ENCODE peak calls at places on chromosomes 1 and 21, in seven cellular contexts. V is IMR-90; U is effector memory CD4-positive, alpha-beta T cell; Q is gastrocnemius medialis; G is neural progenitor cell; F is left lung; I is breast epithelium. S is an unnamed sample.

GRCh38 chr1:23018661-23019093 is 591 bp upstream of the KDM1A start:
- DNase-seq in V (no peak), G (peak; percentile 29), Q (no peak), I (no peak), U (no peak), F (no peak), S (no peak)

GRCh38 chr1:60920561-60920960 is 161.8 kb upstream of the NFIA start:
- DNase-seq in Q (no peak), U (no peak), G (peak; percentile 52), I (no peak), V (no peak), F (no peak), S (no peak)

GRCh38 chr1:203839081-203839480 is 22.3 kb upstream of the SNRPE start:
- DNase-seq in Q (no peak), V (peak; percentile 76), F (no peak), G (no peak), I (no peak), U (no peak), S (no peak)

GRCh38 chr21:43287974-43288755 is 119.4 kb downstream of the CRYAA start:
- DNase-seq in F (no peak), V (no peak), U (no peak), Q (no peak), I (no peak), G (no peak), S (no peak)

GRCh38 chr21:29678616-29679015 is 261.2 kb downstream of the GRIK1 start:
- DNase-seq in U (no peak), Q (no peak), G (no peak), F (no peak), I (no peak), V (no peak), S (no peak)

GRCh38 chr1:164637461-164638375 is 78.7 kb downstream of the PBX1 start:
- DNase-seq in F (no peak), U (no peak), V (peak; percentile 84), Q (peak; percentile 48), G (no peak), I (no peak), S (peak; percentile 51)

GRCh38 chr21:33075128-33075527 is 5.2 kb downstream of the OLIG1 start:
- DNase-seq in U (no peak), V (no peak), G (peak; percentile 85), I (no peak), Q (no peak), F (no peak), S (no peak)

GRCh38 chr21:35028451-35028757 is 20.7 kb downstream of the RUNX1 start:
- DNase-seq in G (no peak), U (no peak), V (no peak), I (no peak), F (no peak), Q (no peak), S (no peak)

GRCh38 chr1:193767891-193768290 is 581.5 kb upstream of the B3GALT2 start:
- DNase-seq in Q (no peak), V (no peak), U (no peak), F (no peak), I (no peak), G (no peak), S (no peak)

GRCh38 chr1:50279622-50280320 is 143.5 kb downstream of the DMRTA2 start:
- DNase-seq in U (no peak), Q (no peak), I (no peak), V (peak; percentile 1), G (peak; percentile 31), F (no peak), S (no peak)

GRCh38 chr1:92376345-92376744 is 77.5 kb downstream of the RPAP2 start:
- DNase-seq in G (no peak), V (no peak), U (no peak), Q (no peak), I (no peak), F (no peak), S (no peak)

GRCh38 chr1:158818991-158819405 is 12.2 kb upstream of the MNDA start:
- DNase-seq in G (no peak), I (no peak), U (no peak), Q (no peak), F (no peak), V (no peak), S (no peak)

GRCh38 chr1:43348343-43348808 is 10.4 kb upstream of the CDC20 start:
- DNase-seq in V (no peak), U (no peak), G (no peak), F (no peak), I (no peak), Q (peak; percentile 22), S (peak; percentile 37)

GRCh38 chr1:152461544-152461943 is 47.5 kb upstream of the CRNN start:
- DNase-seq in F (no peak), I (no peak), G (peak; percentile 23), V (peak; percentile 38), U (peak; percentile 18), Q (no peak), S (no peak)

GRCh38 chr1:199313444-199313843 is 674.6 kb downstream of the PTPRC start:
- DNase-seq in G (no peak), Q (no peak), F (no peak), V (no peak), I (no peak), U (no peak), S (no peak)

GRCh38 chr21:35102488-35103407 is 53.6 kb upstream of the RUNX1 start:
- DNase-seq in I (no peak), Q (peak; percentile 36), F (peak; percentile 69), V (peak; percentile 33), G (no peak), U (no peak), S (peak; percentile 76)

GRCh38 chr1:31855038-31855845 is 39.4 kb upstream of the SPOCD1 start:
- DNase-seq in G (no peak), V (peak; percentile 75), Q (no peak), I (no peak), U (no peak), F (no peak), S (no peak)

GRCh38 chr1:233945573-233945972 is 41.1 kb downstream of the SLC35F3 start:
- DNase-seq in G (no peak), F (no peak), I (no peak), Q (no peak), V (no peak), U (no peak), S (no peak)

DNA sequence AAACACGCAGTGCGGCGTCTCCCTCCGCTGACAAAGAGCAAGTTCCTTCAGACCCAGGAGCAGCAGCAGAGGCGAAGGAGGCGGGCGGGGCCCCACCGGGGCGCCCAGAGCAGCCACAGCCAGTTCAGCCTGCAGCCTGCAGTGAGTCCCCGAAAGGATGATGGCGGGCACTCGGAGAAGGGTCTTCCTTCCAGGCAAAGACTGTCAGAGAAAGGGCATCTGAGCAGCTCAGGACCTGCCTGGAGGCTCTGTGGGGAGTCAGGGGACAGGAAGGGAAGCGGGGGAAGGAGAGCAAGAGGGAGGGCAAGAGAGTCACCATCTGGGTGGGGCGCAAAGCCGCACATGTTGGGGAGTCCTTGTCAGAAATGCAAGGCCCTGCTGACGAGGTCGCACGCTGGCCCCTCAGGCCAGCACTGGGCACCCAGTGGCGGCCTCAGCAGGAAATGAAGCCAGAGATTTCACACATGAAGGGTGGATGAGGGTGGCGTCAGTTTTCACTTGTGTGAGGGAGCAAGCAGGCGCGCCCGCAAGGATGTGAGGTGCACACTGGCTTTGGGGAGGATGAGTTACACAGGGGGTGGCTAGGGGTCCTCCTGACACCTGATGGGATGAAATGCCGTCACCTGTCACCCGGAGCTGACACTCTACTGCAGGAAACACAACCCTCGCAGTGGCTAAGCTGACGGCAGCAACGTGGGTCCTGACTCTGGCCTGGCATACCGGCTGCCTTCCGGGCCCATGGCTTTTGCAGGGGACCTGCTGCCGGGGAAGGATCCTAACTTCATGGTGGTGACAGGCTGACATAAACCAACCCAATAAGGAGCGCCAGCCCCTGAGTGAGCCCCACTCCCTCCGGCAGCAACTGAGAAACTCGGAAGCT is 6.6 kb downstream of the LRRC47 start:
- DNase-seq in V (no peak), Q (no peak), I (no peak), F (no peak), U (no peak), G (no peak), S (no peak)
- H3K4me3 ChIP-seq in V (no peak overlapping the region), Q (no peak overlapping the region), I (no peak overlapping the region), F (no peak overlapping the region), U (no peak overlapping the region), G (no peak overlapping the region), S (no peak overlapping the region)

GRCh38 chr1:32859915-32860314 is 10.8 kb downstream of the FNDC5 start:
- DNase-seq in I (no peak), Q (no peak), V (no peak), F (no peak), U (no peak), G (no peak), S (no peak)

GRCh38 chr1:32858791-32859190 is 11.9 kb downstream of the FNDC5 start:
- DNase-seq in U (no peak), I (no peak), F (no peak), Q (no peak), G (no peak), V (no peak), S (no peak)

GRCh38 chr1:32855861-32856617 is 14.7 kb downstream of the FNDC5 start:
- DNase-seq in Q (no peak), U (no peak), V (no peak), G (no peak), F (no peak), I (no peak), S (no peak)
- H3K9me3 ChIP-seq in Q (no peaks in the 10 kb centered on the region), U (no peaks in the 10 kb centered on the region), V (no peaks in the 10 kb centered on the region), G (no peaks in the 10 kb centered on the region), F (no peaks in the 10 kb centered on the region), I (no peaks in the 10 kb centered on the region), S (no peaks in the 10 kb centered on the region)

GRCh38 chr1:99674665-99675064 is 28.8 kb downstream of the PALMD start:
- DNase-seq in G (no peak), I (no peak), F (no peak), V (peak; percentile 44), U (no peak), Q (no peak), S (no peak)

GRCh38 chr1:99675292-99675691 is 29.4 kb downstream of the PALMD start:
- DNase-seq in I (no peak), Q (no peak), V (no peak), U (no peak), F (no peak), G (no peak), S (no peak)

GRCh38 chr1:99674115-99674514 is 28.2 kb downstream of the PALMD start:
- DNase-seq in F (no peak), Q (no peak), G (no peak), U (no peak), V (no peak), I (no peak), S (no peak)

GRCh38 chr1:99677416-99677815 is 31.5 kb downstream of the PALMD start:
- DNase-seq in Q (no peak), I (no peak), U (no peak), G (no peak), F (no peak), V (no peak), S (no peak)

GRCh38 chr1:99675994-99676393 is 30.1 kb downstream of the PALMD start:
- DNase-seq in I (no peak), G (no peak), Q (no peak), U (no peak), V (no peak), F (no peak), S (no peak)
- H3K4me3 ChIP-seq in I (no peak overlapping the region), G (no peak overlapping the region), Q (no peak overlapping the region), U (no peak overlapping the region), V (no peak overlapping the region), F (no peak overlapping the region), S (no peak overlapping the region)

DNA sequence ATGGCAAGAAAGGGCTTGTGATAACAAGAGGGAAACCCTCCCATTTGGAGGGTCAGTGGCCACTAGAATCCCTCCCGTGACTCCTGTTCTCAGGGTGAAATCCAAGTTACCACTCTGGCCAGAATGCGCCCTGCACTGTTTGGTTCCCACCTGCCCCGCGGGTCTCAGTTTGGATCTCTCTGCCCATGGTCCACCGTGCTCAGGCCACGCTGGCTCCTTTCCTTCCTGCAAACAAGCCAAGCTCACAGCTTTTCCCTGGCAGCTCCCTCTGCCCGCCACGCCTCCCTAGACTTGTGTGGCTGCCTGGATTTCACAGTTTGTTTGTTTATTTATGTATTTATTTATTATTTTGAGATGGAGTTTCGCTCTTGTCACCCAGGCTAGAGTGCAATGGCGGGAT is 179.5 kb upstream of the VAMP3 start:
- DNase-seq in U (no peak), V (no peak), F (peak; percentile 21), Q (no peak), I (no peak), G (no peak), S (peak; percentile 53)
- H3K9me3 ChIP-seq in U (no peaks in the 10 kb centered on the region), V (no peaks in the 10 kb centered on the region), F (no peaks in the 10 kb centered on the region), Q (no peaks in the 10 kb centered on the region), I (no peaks in the 10 kb centered on the region), G (no peaks in the 10 kb centered on the region), S (no peaks in the 10 kb centered on the region)